ENCODE peak calls at places on chromosome 17, in eight cellular contexts. N is HL-60, C is MM.1S, I is brain microvascular endothelial cell, O is heart right ventricle, E is DND-41, G is GM23338, T is AG04450. M is an unnamed sample.
A peak's percentile ranks its signal among the peaks of the same experiment; 100 is the strongest.

GRCh38 chr17:80307994-80308671 is 47.5 kb downstream of the RNF213 start:
- DNase-seq in E (no peak), G (no peak), C (no peak), N (no peak), I (no peak), O (no peak), T (no peak), M (no peak)

GRCh38 chr17:80195671-80196529 is 24.2 kb downstream of the SGSH start:
- DNase-seq in T (no peak), O (no peak), G (peak; percentile 72), N (no peak), C (peak; percentile 23), E (peak; percentile 52), I (no peak), M (no peak)

GRCh38 chr17:57522436-57523005 is 222.6 kb downstream of the CCDC182 start:
- DNase-seq in G (no peak), E (no peak), I (no peak), T (no peak), O (no peak), C (no peak), N (no peak), M (no peak)

GRCh38 chr17:39809221-39809620 is 54.9 kb downstream of the IKZF3 start:
- DNase-seq in G (no peak), O (no peak), I (no peak), E (no peak), C (no peak), N (no peak), T (no peak), M (no peak)

GRCh38 chr17:50625032-50625871 is 9.4 kb upstream of the ABCC3 start:
- DNase-seq in G (no peak), N (no peak), E (no peak), C (no peak), T (no peak), O (no peak), I (no peak), M (no peak)

GRCh38 chr17:73924488-73925186 is 278.8 kb upstream of the RPL38 start:
- DNase-seq in O (no peak), I (no peak), E (no peak), C (no peak), G (no peak), T (no peak), N (no peak), M (no peak)

GRCh38 chr17:27269978-27270377 is 23.9 kb upstream of the WSB1 start:
- DNase-seq in E (no peak), N (no peak), I (no peak), O (no peak), C (no peak), G (no peak), T (no peak), M (no peak)

GRCh38 chr17:57108656-57109392 is 23.8 kb downstream of the AKAP1 start:
- DNase-seq in N (no peak), G (no peak), C (no peak), I (no peak), T (no peak), O (peak; percentile 59), E (no peak), M (no peak)

GRCh38 chr17:60168654-60169053 is 18.9 kb downstream of the CA4 start:
- DNase-seq in G (no peak), C (no peak), T (no peak), N (no peak), E (no peak), I (no peak), O (no peak), M (peak; percentile 25)

GRCh38 chr17:78341559-78342437 is 18.1 kb downstream of the SOCS3 start:
- DNase-seq in C (no peak), N (no peak), E (no peak), O (peak; percentile 84), I (no peak), T (no peak), G (peak; percentile 88), M (peak; percentile 49)
- H3K4me3 ChIP-seq in C (peak overlapping the region; percentile 23), N (peak overlapping the region; percentile 35), E (no peak overlapping the region), O (peak overlapping the region; percentile 40), I (peak overlapping the region; percentile 38), T (peak overlapping the region; percentile 25), G (peak overlapping the region; percentile 61), M (peak overlapping the region; percentile 7)

GRCh38 chr17:45306623-45307022 is 10.2 kb downstream of the MAP3K14 start:
- DNase-seq in G (peak; percentile 44), I (no peak), O (no peak), N (no peak), E (no peak), C (no peak), T (no peak), M (no peak)
- TF ChIP-seq CTCF in G (peak; percentile 31), I (peak; percentile 32), O (no peak), N (no peak), E (peak; percentile 20), C (no peak), T (peak; percentile 21), M (no peak)

GRCh38 chr17:16974569-16975265 is 2.8 kb upstream of the TNFRSF13B start:
- DNase-seq in C (peak; percentile 43), E (no peak), I (no peak), O (no peak), N (no peak), G (no peak), T (no peak), M (no peak)

GRCh38 chr17:16973760-16974540 is 2.0 kb upstream of the TNFRSF13B start:
- DNase-seq in E (no peak), T (no peak), G (no peak), O (no peak), N (no peak), I (no peak), C (peak; percentile 57), M (no peak)

GRCh38 chr17:16971458-16972338 is at the start of gene TNFRSF13B:
- DNase-seq in T (no peak), C (peak; percentile 85), G (no peak), E (no peak), O (no peak), N (no peak), I (no peak), M (no peak)

GRCh38 chr17:16969931-16970906 is 1.7 kb downstream of the TNFRSF13B start:
- DNase-seq in C (peak; percentile 92), G (no peak), O (no peak), T (no peak), I (no peak), N (no peak), E (peak; percentile 92), M (no peak)

GRCh38 chr17:16972346-16972745 is 428 bp upstream of the TNFRSF13B start:
- DNase-seq in G (no peak), C (no peak), T (no peak), I (no peak), N (no peak), E (no peak), O (no peak), M (no peak)
- H3K27me3 ChIP-seq in G (no peaks in the 10 kb centered on the region), C (no peaks in the 10 kb centered on the region), T (peaks cover 18% of the 10 kb centered on the region), I (peaks cover 1% of the 10 kb centered on the region), N (no peaks in the 10 kb centered on the region), E (no peaks in the 10 kb centered on the region), O (peaks cover 5% of the 10 kb centered on the region), M (no peaks in the 10 kb centered on the region)

DNA sequence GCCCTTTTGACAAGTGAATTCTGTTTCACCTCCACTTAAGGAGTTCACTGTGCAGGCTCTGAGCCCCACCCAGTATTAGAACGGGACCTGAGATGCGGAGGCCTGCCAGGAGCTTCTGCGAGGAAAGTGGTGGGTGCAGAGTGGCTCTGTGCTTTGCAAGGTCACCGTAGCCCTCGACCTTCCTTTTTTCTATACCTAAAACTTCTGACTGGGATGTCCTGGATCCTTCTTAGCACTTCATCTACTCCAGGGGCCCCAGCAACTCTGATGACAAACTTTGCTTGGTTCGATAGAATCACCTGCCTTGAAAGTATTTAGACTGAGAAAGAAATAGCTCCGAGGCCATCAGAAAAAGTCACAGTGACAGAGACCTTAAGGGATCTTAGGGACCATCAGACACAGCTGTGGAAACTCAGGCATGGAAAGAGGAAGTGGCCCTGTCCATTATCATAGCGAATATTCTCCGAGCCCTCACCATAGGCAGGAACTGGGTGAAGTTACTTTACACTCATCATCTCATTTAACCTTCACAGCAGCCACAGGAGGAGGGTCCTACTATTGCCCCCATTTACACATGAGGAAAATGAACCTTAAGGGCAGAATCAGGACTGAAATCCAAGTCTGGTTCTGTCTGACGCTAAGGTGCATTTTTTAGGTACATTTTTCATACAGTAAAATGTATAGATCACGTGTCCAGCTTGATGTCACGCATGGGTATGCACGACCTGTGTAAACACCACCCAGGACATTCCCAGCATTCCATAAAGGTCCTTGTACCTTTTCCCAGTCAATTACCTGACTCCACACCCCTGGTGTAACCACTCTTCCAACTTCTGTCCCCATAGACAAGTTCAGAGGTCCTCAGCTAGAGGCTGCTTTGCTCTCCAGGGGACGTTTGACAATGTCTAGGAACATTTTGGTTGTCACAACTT is 690 bp upstream of the KRT13 start:
- DNase-seq in G (no peak), I (no peak), O (no peak), T (no peak), C (no peak), N (peak; percentile 13), E (no peak), M (peak; percentile 37)
- H3K4me3 ChIP-seq in G (no peak overlapping the region), I (no peak overlapping the region), O (no peak overlapping the region), T (no peak overlapping the region), C (no peak overlapping the region), N (no peak overlapping the region), E (no peak overlapping the region), M (no peak overlapping the region)

GRCh38 chr17:55632236-55632635 is 90.4 kb downstream of the TMEM100 start:
- DNase-seq in T (no peak), G (no peak), C (no peak), I (no peak), E (no peak), O (no peak), N (no peak), M (no peak)
- TF ChIP-seq CTCF in T (no peak), G (no peak), C (no peak), I (no peak), E (no peak), O (no peak), N (no peak), M (no peak)

DNA sequence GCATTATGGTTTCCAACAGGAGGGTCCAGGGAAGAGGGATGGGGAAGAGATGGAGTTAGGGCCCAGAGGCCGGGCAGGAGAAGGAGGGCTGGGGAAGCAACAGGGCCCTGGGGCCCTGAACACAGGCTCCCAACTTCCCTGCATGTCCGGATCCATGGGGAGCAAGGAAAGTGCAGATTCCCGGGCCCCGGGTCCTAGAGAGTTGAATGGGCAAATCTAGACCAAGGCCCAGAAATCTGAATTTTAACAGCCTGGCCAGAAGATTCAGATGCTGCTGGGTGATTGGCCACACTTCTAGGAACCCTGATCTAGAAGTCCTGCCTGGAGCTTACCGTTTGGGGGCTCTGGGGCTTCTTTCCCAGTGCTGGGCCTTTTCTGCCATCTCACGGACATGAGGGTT is 13.2 kb downstream of the MGAT5B start:
- DNase-seq in I (no peak), E (no peak), O (no peak), N (no peak), G (no peak), T (no peak), C (no peak), M (no peak)
- H3K27me3 ChIP-seq in I (peaks cover 2% of the 10 kb centered on the region), E (no peaks in the 10 kb centered on the region), O (peaks cover 24% of the 10 kb centered on the region), N (peaks cover 3% of the 10 kb centered on the region), G (no peaks in the 10 kb centered on the region), T (peaks cover 9% of the 10 kb centered on the region), C (peaks cover 69% of the 10 kb centered on the region), M (peaks cover 15% of the 10 kb centered on the region)

DNA sequence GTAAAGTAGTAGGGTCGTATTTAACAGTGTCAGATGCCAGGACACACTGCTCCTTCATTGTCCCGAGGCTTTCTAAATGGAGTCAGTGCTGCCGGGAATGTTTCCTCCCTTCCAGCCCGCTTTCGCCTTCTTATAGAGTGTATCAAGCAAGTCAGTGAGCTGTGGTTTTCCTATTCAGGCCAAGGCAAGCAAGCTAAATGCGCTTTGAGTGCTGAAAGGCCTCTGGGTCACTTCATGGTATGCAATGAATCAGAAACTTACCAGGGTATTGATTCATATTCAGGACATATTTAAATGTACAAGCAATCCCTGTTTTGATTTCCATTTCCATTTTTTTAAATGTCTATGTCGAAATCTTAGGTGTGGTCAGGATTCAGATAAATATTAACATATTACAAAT is 327.9 kb upstream of the SOX9 start:
- DNase-seq in I (peak; percentile 91), N (no peak), G (peak; percentile 6), C (no peak), E (no peak), O (no peak), T (peak; percentile 39), M (peak; percentile 97)
- H3K4me3 ChIP-seq in I (no peak overlapping the region), N (no peak overlapping the region), G (no peak overlapping the region), C (no peak overlapping the region), E (no peak overlapping the region), O (no peak overlapping the region), T (no peak overlapping the region), M (no peak overlapping the region)

M was measured in bronchial epithelial cell.